ENCODE peak calls at places on chromosome 5, in eight cellular contexts. C is SW480, T is bronchial epithelial cell, H is glomerular endothelial cell, X is NCI-H774, O is tibial artery, I is aorta, V is A172. A is an unnamed sample.
A peak's percentile ranks its signal among the peaks of the same experiment; 100 is the strongest.

GRCh38 chr5:1405539-1406530 is 39.4 kb downstream of the SLC6A3 start:
- DNase-seq in C (no peak), T (no peak), H (no peak), X (no peak), O (peak; percentile 58), I (peak; percentile 65), V (no peak), A (no peak)

GRCh38 chr5:99771296-99771695 is 763.9 kb upstream of the FAM174A start:
- DNase-seq in C (no peak), T (peak; percentile 23), H (peak; percentile 4), X (no peak), O (no peak), I (no peak), V (no peak), A (peak; percentile 20)

GRCh38 chr5:18003312-18003711 is 369.1 kb downstream of the TAF11L14 start:
- DNase-seq in C (no peak), T (no peak), H (no peak), X (no peak), O (no peak), I (no peak), V (no peak), A (no peak)

GRCh38 chr5:34715711-34716110 is 59.6 kb downstream of the RAI14 start:
- DNase-seq in C (no peak), T (no peak), H (peak; percentile 70), X (no peak), O (no peak), I (no peak), V (no peak), A (peak; percentile 58)

GRCh38 chr5:137565450-137565849 is 66.3 kb upstream of the SPOCK1 start:
- DNase-seq in C (no peak), T (no peak), H (no peak), X (no peak), O (no peak), I (no peak), V (no peak), A (no peak)

GRCh38 chr5:180803181-180804128 is 849 bp upstream of the MGAT1 start:
- DNase-seq in C (peak; percentile 59), T (peak; percentile 80), H (no peak), X (no peak), O (peak; percentile 83), I (peak; percentile 87), V (no peak), A (no peak)

GRCh38 chr5:179854356-179854755 is 4.3 kb downstream of the MRNIP start:
- DNase-seq in C (no peak), T (no peak), H (no peak), X (no peak), O (no peak), I (no peak), V (no peak), A (no peak)

GRCh38 chr5:154198611-154199230 is 8.2 kb downstream of the GALNT10 start:
- DNase-seq in C (no peak), T (peak; percentile 87), H (no peak), X (peak; percentile 19), O (no peak), I (no peak), V (peak; percentile 82), A (peak; percentile 84)

GRCh38 chr5:67257500-67257899 is 60.9 kb upstream of the CD180 start:
- DNase-seq in C (no peak), T (peak; percentile 90), H (no peak), X (no peak), O (no peak), I (no peak), V (no peak), A (peak; percentile 7)

A was measured in PC-3.